ENCODE peak calls at places on chromosomes 2 and 18, in eight cellular contexts. One of them, this sample, is unnamed.

GRCh38 chr18:413263-413662 is 87.2 kb downstream of the COLEC12 start:
- DNase-seq in fibroblast of mammary gland: peak
- DNase-seq in AG09309: no peak
- DNase-seq in DND-41: no peak
- DNase-seq in colonic mucosa: no peak
- DNase-seq in gastrocnemius medialis: no peak
- DNase-seq in dorsolateral prefrontal cortex: no peak
- DNase-seq in HL-60: no peak
- DNase-seq in this sample: no peak

GRCh38 chr18:78768655-78769501 is 210.7 kb upstream of the SALL3 start:
- DNase-seq in colonic mucosa: no peak
- DNase-seq in dorsolateral prefrontal cortex: no peak
- DNase-seq in HL-60: no peak
- DNase-seq in fibroblast of mammary gland: no peak
- DNase-seq in AG09309: no peak
- DNase-seq in DND-41: no peak
- DNase-seq in gastrocnemius medialis: no peak
- DNase-seq in this sample: no peak

GRCh38 chr2:217789003-217789735 is 213.6 kb downstream of the TNS1 start:
- DNase-seq in DND-41: peak
- DNase-seq in colonic mucosa: peak
- DNase-seq in gastrocnemius medialis: peak
- DNase-seq in dorsolateral prefrontal cortex: peak
- DNase-seq in fibroblast of mammary gland: peak
- DNase-seq in AG09309: no peak
- DNase-seq in HL-60: peak
- DNase-seq in this sample: peak

GRCh38 chr2:235692671-235693171 is 198.9 kb downstream of the AGAP1 start:
- DNase-seq in AG09309: no peak
- DNase-seq in DND-41: no peak
- DNase-seq in dorsolateral prefrontal cortex: no peak
- DNase-seq in colonic mucosa: no peak
- DNase-seq in HL-60: no peak
- DNase-seq in gastrocnemius medialis: no peak
- DNase-seq in fibroblast of mammary gland: no peak
- DNase-seq in this sample: no peak

GRCh38 chr2:239202343-239202742 is 198.5 kb downstream of the HDAC4 start:
- DNase-seq in HL-60: no peak
- DNase-seq in AG09309: no peak
- DNase-seq in gastrocnemius medialis: peak
- DNase-seq in dorsolateral prefrontal cortex: no peak
- DNase-seq in colonic mucosa: no peak
- DNase-seq in DND-41: no peak
- DNase-seq in fibroblast of mammary gland: no peak
- DNase-seq in this sample: no peak

GRCh38 chr2:7016120-7016519 is 98.9 kb downstream of the RNF144A start:
- DNase-seq in gastrocnemius medialis: no peak
- DNase-seq in fibroblast of mammary gland: no peak
- DNase-seq in colonic mucosa: no peak
- DNase-seq in AG09309: no peak
- DNase-seq in HL-60: no peak
- DNase-seq in DND-41: no peak
- DNase-seq in dorsolateral prefrontal cortex: no peak
- DNase-seq in this sample: no peak

GRCh38 chr2:88866756-88867155 is 175.3 kb downstream of the RPIA start:
- DNase-seq in HL-60: peak
- DNase-seq in AG09309: no peak
- DNase-seq in gastrocnemius medialis: no peak
- DNase-seq in DND-41: no peak
- DNase-seq in colonic mucosa: no peak
- DNase-seq in dorsolateral prefrontal cortex: no peak
- DNase-seq in fibroblast of mammary gland: no peak
- DNase-seq in this sample: peak

GRCh38 chr18:41378628-41379027 is 576.4 kb upstream of the PIK3C3 start:
- DNase-seq in fibroblast of mammary gland: peak
- DNase-seq in colonic mucosa: no peak
- DNase-seq in HL-60: no peak
- DNase-seq in gastrocnemius medialis: no peak
- DNase-seq in AG09309: no peak
- DNase-seq in DND-41: no peak
- DNase-seq in dorsolateral prefrontal cortex: no peak
- DNase-seq in this sample: peak

GRCh38 chr2:169276045-169276444 is 86.3 kb downstream of the LRP2 start:
- DNase-seq in HL-60: no peak
- DNase-seq in gastrocnemius medialis: no peak
- DNase-seq in DND-41: peak
- DNase-seq in AG09309: no peak
- DNase-seq in fibroblast of mammary gland: peak
- DNase-seq in colonic mucosa: no peak
- DNase-seq in dorsolateral prefrontal cortex: no peak
- DNase-seq in this sample: no peak

DNA sequence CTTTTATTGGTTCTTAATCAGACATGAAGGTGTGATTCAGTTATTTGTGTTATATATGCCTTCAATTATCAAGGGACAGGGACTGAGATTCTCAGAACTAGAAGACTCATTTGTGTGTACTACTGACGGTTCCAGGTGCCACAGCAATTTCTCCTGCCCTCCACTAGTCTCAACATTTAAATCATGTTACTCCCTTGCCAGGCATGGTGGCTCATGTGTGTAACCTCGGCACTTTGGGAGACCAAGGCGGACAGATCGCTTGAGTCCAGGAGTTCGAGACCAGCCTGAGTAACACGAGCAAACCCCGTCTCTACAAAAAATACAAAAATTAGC is 1.1 kb downstream of the CNDP2 start:
- DNase-seq in AG09309: no peak
- DNase-seq in HL-60: no peak
- DNase-seq in dorsolateral prefrontal cortex: no peak
- DNase-seq in gastrocnemius medialis: no peak
- DNase-seq in colonic mucosa: no peak
- DNase-seq in DND-41: no peak
- DNase-seq in fibroblast of mammary gland: no peak
- DNase-seq in this sample: no peak
- H3K4me3 ChIP-seq in AG09309: peak
- H3K4me3 ChIP-seq in HL-60: peak
- H3K4me3 ChIP-seq in dorsolateral prefrontal cortex: peak
- H3K4me3 ChIP-seq in gastrocnemius medialis: peak
- H3K4me3 ChIP-seq in colonic mucosa: peak
- H3K4me3 ChIP-seq in DND-41: peak
- H3K4me3 ChIP-seq in fibroblast of mammary gland: peak
- H3K4me3 ChIP-seq in this sample: peak

GRCh38 chr2:106108351-106108750 is 85.8 kb downstream of the UXS1 start:
- DNase-seq in DND-41: no peak
- DNase-seq in AG09309: no peak
- DNase-seq in gastrocnemius medialis: no peak
- DNase-seq in colonic mucosa: no peak
- DNase-seq in fibroblast of mammary gland: peak
- DNase-seq in dorsolateral prefrontal cortex: peak
- DNase-seq in HL-60: no peak
- DNase-seq in this sample: peak
- TF ChIP-seq CTCF in DND-41: peak
- TF ChIP-seq CTCF in AG09309: peak
- TF ChIP-seq CTCF in gastrocnemius medialis: peak
- TF ChIP-seq CTCF in colonic mucosa: no peak
- TF ChIP-seq CTCF in fibroblast of mammary gland: peak
- TF ChIP-seq CTCF in dorsolateral prefrontal cortex: peak
- TF ChIP-seq CTCF in HL-60: no peak
- TF ChIP-seq CTCF in this sample: peak

GRCh38 chr2:176128172-176129012 is 1.1 kb upstream of the HOXD8 start:
- DNase-seq in AG09309: no peak
- DNase-seq in dorsolateral prefrontal cortex: no peak
- DNase-seq in HL-60: peak
- DNase-seq in fibroblast of mammary gland: peak
- DNase-seq in DND-41: no peak
- DNase-seq in colonic mucosa: no peak
- DNase-seq in gastrocnemius medialis: no peak
- DNase-seq in this sample: peak
- H3K4me3 ChIP-seq in AG09309: peak
- H3K4me3 ChIP-seq in dorsolateral prefrontal cortex: no peak
- H3K4me3 ChIP-seq in HL-60: no peak
- H3K4me3 ChIP-seq in fibroblast of mammary gland: peak
- H3K4me3 ChIP-seq in DND-41: no peak
- H3K4me3 ChIP-seq in colonic mucosa: peak
- H3K4me3 ChIP-seq in gastrocnemius medialis: peak
- H3K4me3 ChIP-seq in this sample: peak

GRCh38 chr2:115739574-115739973 is 1297.1 kb downstream of the DPP10 start:
- DNase-seq in fibroblast of mammary gland: no peak
- DNase-seq in dorsolateral prefrontal cortex: no peak
- DNase-seq in colonic mucosa: no peak
- DNase-seq in HL-60: no peak
- DNase-seq in gastrocnemius medialis: no peak
- DNase-seq in DND-41: no peak
- DNase-seq in AG09309: no peak
- DNase-seq in this sample: no peak
- TF ChIP-seq CTCF in fibroblast of mammary gland: no peak
- TF ChIP-seq CTCF in dorsolateral prefrontal cortex: no peak
- TF ChIP-seq CTCF in colonic mucosa: no peak
- TF ChIP-seq CTCF in HL-60: no peak
- TF ChIP-seq CTCF in gastrocnemius medialis: no peak
- TF ChIP-seq CTCF in DND-41: no peak
- TF ChIP-seq CTCF in AG09309: no peak
- TF ChIP-seq CTCF in this sample: no peak

GRCh38 chr18:36724169-36724568 is 104.6 kb downstream of the TPGS2 start:
- DNase-seq in HL-60: no peak
- DNase-seq in dorsolateral prefrontal cortex: no peak
- DNase-seq in DND-41: no peak
- DNase-seq in fibroblast of mammary gland: no peak
- DNase-seq in gastrocnemius medialis: no peak
- DNase-seq in AG09309: no peak
- DNase-seq in colonic mucosa: no peak
- DNase-seq in this sample: no peak
- H3K4me3 ChIP-seq in HL-60: no peak
- H3K4me3 ChIP-seq in dorsolateral prefrontal cortex: peak
- H3K4me3 ChIP-seq in DND-41: no peak
- H3K4me3 ChIP-seq in fibroblast of mammary gland: no peak
- H3K4me3 ChIP-seq in gastrocnemius medialis: no peak
- H3K4me3 ChIP-seq in AG09309: no peak
- H3K4me3 ChIP-seq in colonic mucosa: no peak
- H3K4me3 ChIP-seq in this sample: no peak

GRCh38 chr2:9138507-9139085 is 68.0 kb upstream of the ASAP2 start:
- DNase-seq in HL-60: no peak
- DNase-seq in fibroblast of mammary gland: no peak
- DNase-seq in dorsolateral prefrontal cortex: no peak
- DNase-seq in DND-41: no peak
- DNase-seq in AG09309: no peak
- DNase-seq in gastrocnemius medialis: no peak
- DNase-seq in colonic mucosa: peak
- DNase-seq in this sample: no peak
- TF ChIP-seq CTCF in HL-60: peak
- TF ChIP-seq CTCF in fibroblast of mammary gland: peak
- TF ChIP-seq CTCF in dorsolateral prefrontal cortex: no peak
- TF ChIP-seq CTCF in DND-41: no peak
- TF ChIP-seq CTCF in AG09309: peak
- TF ChIP-seq CTCF in gastrocnemius medialis: no peak
- TF ChIP-seq CTCF in colonic mucosa: no peak
- TF ChIP-seq CTCF in this sample: peak

DNA sequence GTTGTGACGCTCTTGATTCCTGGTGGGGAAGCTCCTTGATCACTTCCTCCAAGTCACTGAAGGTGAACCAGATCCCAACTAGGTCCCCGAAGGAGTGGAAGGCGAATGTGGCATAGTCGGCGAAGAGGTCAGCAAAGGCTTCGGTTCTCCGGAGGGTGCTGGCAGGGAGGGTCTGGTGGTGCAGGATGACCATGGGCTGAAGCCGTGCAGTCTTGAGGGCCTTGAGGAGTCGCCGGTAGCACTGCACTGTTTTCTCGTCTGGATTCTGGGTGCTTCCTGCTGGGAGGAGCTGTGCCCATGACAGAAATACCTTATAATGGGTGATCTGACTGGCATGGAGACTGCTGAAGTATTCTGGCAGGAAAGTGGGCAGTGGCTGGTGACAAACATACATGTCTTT is 388 bp downstream of the LCT start:
- DNase-seq in HL-60: no peak
- DNase-seq in DND-41: no peak
- DNase-seq in dorsolateral prefrontal cortex: no peak
- DNase-seq in fibroblast of mammary gland: no peak
- DNase-seq in AG09309: no peak
- DNase-seq in gastrocnemius medialis: no peak
- DNase-seq in colonic mucosa: no peak
- DNase-seq in this sample: no peak
- H3K4me3 ChIP-seq in HL-60: no peak
- H3K4me3 ChIP-seq in DND-41: no peak
- H3K4me3 ChIP-seq in dorsolateral prefrontal cortex: no peak
- H3K4me3 ChIP-seq in fibroblast of mammary gland: no peak
- H3K4me3 ChIP-seq in AG09309: no peak
- H3K4me3 ChIP-seq in gastrocnemius medialis: no peak
- H3K4me3 ChIP-seq in colonic mucosa: no peak
- H3K4me3 ChIP-seq in this sample: no peak

This sample was measured in fibroblast of villous mesenchyme.